ENCODE peak calls at places on chromosomes 3 and 15, in six cellular contexts. I is hippocampal formation, Q is lower lobe of right lung, V is AG20443, P is naive B cell, Y is choroid plexus epithelial cell. C is an unnamed sample.

GRCh38 chr3:15281817-15282216 is 50.6 kb downstream of the SH3BP5 start:
- DNase-seq in Y (no peak), Q (no peak), V (no peak), P (no peak), I (peak), C (no peak)

GRCh38 chr3:51221959-51222358 is 163.1 kb upstream of the MANF start:
- DNase-seq in P (no peak), V (no peak), Q (no peak), Y (no peak), I (no peak), C (no peak)

GRCh38 chr3:16058511-16058910 is 116.0 kb upstream of the GALNT15 start:
- DNase-seq in Y (peak), V (no peak), I (no peak), Q (no peak), P (no peak), C (no peak)

GRCh38 chr15:53384417-53384816 is 375.0 kb downstream of the WDR72 start:
- DNase-seq in V (no peak), I (no peak), P (no peak), Q (no peak), Y (no peak), C (no peak)

GRCh38 chr3:128426128-128426921 is 40.4 kb downstream of the DNAJB8 start:
- DNase-seq in P (peak), Q (peak), I (peak), V (peak), Y (peak), C (peak)

GRCh38 chr3:66401157-66401550 is 99.7 kb downstream of the LRIG1 start:
- DNase-seq in Y (no peak), Q (no peak), P (no peak), V (no peak), I (no peak), C (no peak)

GRCh38 chr15:29674661-29675533 is 147.4 kb downstream of the TJP1 start:
- DNase-seq in I (no peak), Q (peak), Y (no peak), P (no peak), V (peak), C (no peak)

GRCh38 chr3:21159565-21159950 is 591.5 kb downstream of the ZNF385D start:
- DNase-seq in I (no peak), Q (no peak), Y (no peak), V (no peak), P (no peak), C (no peak)

GRCh38 chr15:96158938-96159337 is 171.6 kb upstream of the NR2F2 start:
- DNase-seq in Y (no peak), V (no peak), I (no peak), Q (no peak), P (no peak), C (no peak)

GRCh38 chr3:105957722-105958121 is 88.9 kb upstream of the CBLB start:
- DNase-seq in V (peak), Q (no peak), I (no peak), P (no peak), Y (peak), C (no peak)

GRCh38 chr15:93086791-93087190 is 2.2 kb downstream of the RGMA start:
- DNase-seq in V (no peak), Y (no peak), Q (no peak), P (no peak), I (no peak), C (no peak)

GRCh38 chr3:190064112-190064511 is 56.6 kb downstream of the P3H2 start:
- DNase-seq in P (no peak), I (no peak), Y (peak), Q (no peak), V (peak), C (no peak)

GRCh38 chr15:100042558-100042957 is 299.2 kb downstream of the ADAMTS17 start:
- DNase-seq in V (no peak), P (no peak), I (no peak), Y (peak), Q (no peak), C (peak)

GRCh38 chr3:172140499-172141391 is 101.4 kb downstream of the FNDC3B start:
- DNase-seq in V (peak), Q (no peak), P (no peak), Y (peak), I (no peak), C (peak)

GRCh38 chr3:11178421-11178820 is 24.1 kb downstream of the HRH1 start:
- DNase-seq in V (no peak), P (no peak), Y (no peak), I (no peak), Q (no peak), C (no peak)

GRCh38 chr15:83709246-83709645 is 55.3 kb downstream of the ADAMTSL3 start:
- DNase-seq in Q (no peak), Y (peak), P (no peak), V (peak), I (no peak), C (no peak)

GRCh38 chr3:50248387-50248786 is 12.4 kb downstream of the GNAI2 start:
- DNase-seq in I (no peak), V (no peak), Y (no peak), Q (no peak), P (no peak), C (no peak)

GRCh38 chr15:99495430-99496301 is 70.1 kb upstream of the MEF2A start:
- DNase-seq in P (no peak), I (no peak), Y (peak), Q (no peak), V (no peak), C (no peak)

GRCh38 chr3:69695443-69695842 is 43.8 kb upstream of the MITF start:
- DNase-seq in Q (no peak), V (no peak), Y (no peak), I (no peak), P (no peak), C (no peak)

C was measured in foreskin melanocyte.